ENCODE peak calls at places on chromosome 22, in five cellular contexts. One of them, this sample, is unnamed.

GRCh38 chr22:20819471-20819870 is 39.1 kb downstream of the PI4KA start:
- DNase-seq in body of pancreas: no peak
- DNase-seq in spleen: no peak
- DNase-seq in thoracic aorta: no peak
- DNase-seq in lower lobe of right lung: no peak
- DNase-seq in this sample: no peak

GRCh38 chr22:50526849-50527801 is 1.7 kb upstream of the SCO2 start:
- DNase-seq in lower lobe of right lung: peak; percentile 85
- DNase-seq in body of pancreas: peak; percentile 65
- DNase-seq in spleen: peak; percentile 91
- DNase-seq in thoracic aorta: no peak
- DNase-seq in this sample: peak; percentile 84

GRCh38 chr22:35315855-35316745 is 16.4 kb downstream of the TOM1 start:
- DNase-seq in spleen: peak; percentile 64
- DNase-seq in thoracic aorta: no peak
- DNase-seq in lower lobe of right lung: no peak
- DNase-seq in body of pancreas: no peak
- DNase-seq in this sample: no peak

GRCh38 chr22:40189979-40190378 is 12.3 kb downstream of the TNRC6B start:
- DNase-seq in thoracic aorta: no peak
- DNase-seq in spleen: no peak
- DNase-seq in body of pancreas: no peak
- DNase-seq in lower lobe of right lung: no peak
- DNase-seq in this sample: no peak

GRCh38 chr22:22770881-22771280 is 116.7 kb upstream of the IGLL5 start:
- DNase-seq in spleen: no peak
- DNase-seq in lower lobe of right lung: no peak
- DNase-seq in body of pancreas: no peak
- DNase-seq in thoracic aorta: no peak
- DNase-seq in this sample: no peak

GRCh38 chr22:45983797-45984196 is 6.8 kb upstream of the WNT7B start:
- DNase-seq in lower lobe of right lung: no peak
- DNase-seq in thoracic aorta: no peak
- DNase-seq in body of pancreas: no peak
- DNase-seq in spleen: no peak
- DNase-seq in this sample: no peak

GRCh38 chr22:48953830-48954229 is 873.8 kb downstream of the BRD1 start:
- DNase-seq in lower lobe of right lung: no peak
- DNase-seq in spleen: peak; percentile 37
- DNase-seq in thoracic aorta: no peak
- DNase-seq in body of pancreas: no peak
- DNase-seq in this sample: no peak

GRCh38 chr22:42303304-42304020 is 33.0 kb upstream of the TCF20 start:
- DNase-seq in spleen: no peak
- DNase-seq in body of pancreas: no peak
- DNase-seq in thoracic aorta: no peak
- DNase-seq in lower lobe of right lung: no peak
- DNase-seq in this sample: peak; percentile 35

GRCh38 chr22:28032896-28033295 is 113.8 kb upstream of the PITPNB start:
- DNase-seq in thoracic aorta: no peak
- DNase-seq in body of pancreas: no peak
- DNase-seq in spleen: no peak
- DNase-seq in lower lobe of right lung: no peak
- DNase-seq in this sample: no peak

GRCh38 chr22:33188316-33188715 is 130.1 kb upstream of the SYN3 start:
- DNase-seq in spleen: no peak
- DNase-seq in thoracic aorta: no peak
- DNase-seq in body of pancreas: no peak
- DNase-seq in lower lobe of right lung: no peak
- DNase-seq in this sample: no peak

GRCh38 chr22:49925525-49926128 is 7.2 kb downstream of the CRELD2 start:
- DNase-seq in lower lobe of right lung: no peak
- DNase-seq in spleen: peak; percentile 90
- DNase-seq in body of pancreas: no peak
- DNase-seq in thoracic aorta: no peak
- DNase-seq in this sample: no peak

GRCh38 chr22:42562684-42563083 is 8.9 kb downstream of the SERHL2 start:
- DNase-seq in thoracic aorta: no peak
- DNase-seq in body of pancreas: no peak
- DNase-seq in lower lobe of right lung: no peak
- DNase-seq in spleen: no peak
- DNase-seq in this sample: peak; percentile 61

GRCh38 chr22:18973264-18974031 is 37.4 kb upstream of the PRODH start:
- DNase-seq in thoracic aorta: no peak
- DNase-seq in spleen: no peak
- DNase-seq in lower lobe of right lung: no peak
- DNase-seq in body of pancreas: peak; percentile 46
- DNase-seq in this sample: no peak

GRCh38 chr22:46008836-46009596 is 32.1 kb upstream of the WNT7B start:
- DNase-seq in spleen: peak; percentile 51
- DNase-seq in lower lobe of right lung: peak; percentile 30
- DNase-seq in thoracic aorta: no peak
- DNase-seq in body of pancreas: no peak
- DNase-seq in this sample: no peak

GRCh38 chr22:25148149-25148691 is 51.4 kb upstream of the CRYBB3 start:
- DNase-seq in thoracic aorta: no peak
- DNase-seq in body of pancreas: peak; percentile 39
- DNase-seq in lower lobe of right lung: no peak
- DNase-seq in spleen: no peak
- DNase-seq in this sample: no peak

GRCh38 chr22:39994566-39995345 is at the start of gene FAM83F:
- DNase-seq in body of pancreas: peak; percentile 69
- DNase-seq in spleen: peak; percentile 77
- DNase-seq in lower lobe of right lung: peak; percentile 58
- DNase-seq in thoracic aorta: no peak
- DNase-seq in this sample: no peak

GRCh38 chr22:42202669-42203068 is 67.8 kb downstream of the TCF20 start:
- DNase-seq in thoracic aorta: no peak
- DNase-seq in lower lobe of right lung: no peak
- DNase-seq in body of pancreas: no peak
- DNase-seq in spleen: no peak
- DNase-seq in this sample: no peak

GRCh38 chr22:25908755-25909154 is 166.8 kb downstream of the MYO18B start:
- DNase-seq in spleen: no peak
- DNase-seq in lower lobe of right lung: no peak
- DNase-seq in body of pancreas: no peak
- DNase-seq in thoracic aorta: no peak
- DNase-seq in this sample: no peak

GRCh38 chr22:34855471-34855870 is 210.5 kb upstream of the ISX start:
- DNase-seq in lower lobe of right lung: no peak
- DNase-seq in body of pancreas: no peak
- DNase-seq in thoracic aorta: no peak
- DNase-seq in spleen: no peak
- DNase-seq in this sample: no peak

GRCh38 chr22:45945621-45946020 is 31.3 kb downstream of the WNT7B start:
- DNase-seq in thoracic aorta: no peak
- DNase-seq in spleen: no peak
- DNase-seq in lower lobe of right lung: no peak
- DNase-seq in body of pancreas: no peak
- DNase-seq in this sample: peak; percentile 73

GRCh38 chr22:45632791-45633515 is 38.7 kb upstream of the ATXN10 start:
- DNase-seq in body of pancreas: peak; percentile 30
- DNase-seq in lower lobe of right lung: no peak
- DNase-seq in spleen: no peak
- DNase-seq in thoracic aorta: no peak
- DNase-seq in this sample: no peak

GRCh38 chr22:24414523-24414922 is 12.9 kb upstream of the ADORA2A start:
- DNase-seq in body of pancreas: no peak
- DNase-seq in spleen: peak; percentile 64
- DNase-seq in thoracic aorta: no peak
- DNase-seq in lower lobe of right lung: no peak
- DNase-seq in this sample: no peak

DNA sequence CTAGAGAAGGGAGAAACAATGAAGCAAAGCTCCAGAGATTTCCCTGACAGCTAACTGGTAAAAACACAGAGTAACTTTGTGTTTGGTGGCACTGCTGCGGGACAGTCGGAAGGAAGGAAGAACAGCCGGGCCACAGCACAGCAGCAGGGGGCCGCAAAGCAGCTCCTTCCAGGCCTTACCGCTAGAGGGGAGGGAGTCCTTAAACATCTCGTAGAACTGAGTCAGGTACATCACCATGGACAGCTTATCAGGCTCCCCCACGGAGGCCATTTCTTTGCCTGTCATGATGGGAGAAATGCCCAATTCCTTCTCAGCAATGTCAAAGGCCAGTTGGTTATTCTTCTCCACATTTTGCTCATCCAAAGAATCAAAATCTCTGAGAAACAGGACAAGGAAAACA is 114.6 kb upstream of the BID start:
- DNase-seq in body of pancreas: no peak
- DNase-seq in thoracic aorta: no peak
- DNase-seq in lower lobe of right lung: no peak
- DNase-seq in spleen: no peak
- DNase-seq in this sample: no peak
- TF ChIP-seq CTCF in body of pancreas: no peak
- TF ChIP-seq CTCF in thoracic aorta: no peak
- TF ChIP-seq CTCF in lower lobe of right lung: no peak
- TF ChIP-seq CTCF in spleen: no peak
- TF ChIP-seq CTCF in this sample: no peak

GRCh38 chr22:30575011-30575671 is 676 bp upstream of the GAL3ST1 start:
- DNase-seq in body of pancreas: peak; percentile 79
- DNase-seq in spleen: no peak
- DNase-seq in thoracic aorta: peak; percentile 25
- DNase-seq in lower lobe of right lung: no peak
- DNase-seq in this sample: peak; percentile 33

GRCh38 chr22:30574095-30574981 is at the start of gene GAL3ST1:
- DNase-seq in body of pancreas: peak; percentile 72
- DNase-seq in lower lobe of right lung: no peak
- DNase-seq in thoracic aorta: no peak
- DNase-seq in spleen: no peak
- DNase-seq in this sample: peak; percentile 35

GRCh38 chr22:30578481-30578880 is 4.0 kb upstream of the GAL3ST1 start:
- DNase-seq in thoracic aorta: no peak
- DNase-seq in body of pancreas: no peak
- DNase-seq in lower lobe of right lung: no peak
- DNase-seq in spleen: no peak
- DNase-seq in this sample: no peak

GRCh38 chr22:30573594-30574094 is 821 bp downstream of the GAL3ST1 start:
- DNase-seq in lower lobe of right lung: no peak
- DNase-seq in spleen: no peak
- DNase-seq in thoracic aorta: no peak
- DNase-seq in body of pancreas: peak; percentile 46
- DNase-seq in this sample: no peak

GRCh38 chr22:30575859-30576258 is 1.4 kb upstream of the GAL3ST1 start:
- DNase-seq in spleen: no peak
- DNase-seq in thoracic aorta: no peak
- DNase-seq in lower lobe of right lung: no peak
- DNase-seq in body of pancreas: peak; percentile 63
- DNase-seq in this sample: no peak
- H3K4me3 ChIP-seq in spleen: no peak overlapping the region
- H3K4me3 ChIP-seq in thoracic aorta: peak overlapping the region; percentile 69
- H3K4me3 ChIP-seq in lower lobe of right lung: no peak overlapping the region
- H3K4me3 ChIP-seq in body of pancreas: no peak overlapping the region
- H3K4me3 ChIP-seq in this sample: no peak overlapping the region

GRCh38 chr22:44097263-44098020 is 73.3 kb downstream of the PARVB start:
- DNase-seq in body of pancreas: no peak
- DNase-seq in spleen: peak; percentile 60
- DNase-seq in thoracic aorta: no peak
- DNase-seq in lower lobe of right lung: peak; percentile 26
- DNase-seq in this sample: no peak
- H3K27ac ChIP-seq in body of pancreas: no peak overlapping the region
- H3K27ac ChIP-seq in spleen: no peak overlapping the region
- H3K27ac ChIP-seq in thoracic aorta: no peak overlapping the region
- H3K27ac ChIP-seq in lower lobe of right lung: no peak overlapping the region
- H3K27ac ChIP-seq in this sample: no peak overlapping the region

DNA sequence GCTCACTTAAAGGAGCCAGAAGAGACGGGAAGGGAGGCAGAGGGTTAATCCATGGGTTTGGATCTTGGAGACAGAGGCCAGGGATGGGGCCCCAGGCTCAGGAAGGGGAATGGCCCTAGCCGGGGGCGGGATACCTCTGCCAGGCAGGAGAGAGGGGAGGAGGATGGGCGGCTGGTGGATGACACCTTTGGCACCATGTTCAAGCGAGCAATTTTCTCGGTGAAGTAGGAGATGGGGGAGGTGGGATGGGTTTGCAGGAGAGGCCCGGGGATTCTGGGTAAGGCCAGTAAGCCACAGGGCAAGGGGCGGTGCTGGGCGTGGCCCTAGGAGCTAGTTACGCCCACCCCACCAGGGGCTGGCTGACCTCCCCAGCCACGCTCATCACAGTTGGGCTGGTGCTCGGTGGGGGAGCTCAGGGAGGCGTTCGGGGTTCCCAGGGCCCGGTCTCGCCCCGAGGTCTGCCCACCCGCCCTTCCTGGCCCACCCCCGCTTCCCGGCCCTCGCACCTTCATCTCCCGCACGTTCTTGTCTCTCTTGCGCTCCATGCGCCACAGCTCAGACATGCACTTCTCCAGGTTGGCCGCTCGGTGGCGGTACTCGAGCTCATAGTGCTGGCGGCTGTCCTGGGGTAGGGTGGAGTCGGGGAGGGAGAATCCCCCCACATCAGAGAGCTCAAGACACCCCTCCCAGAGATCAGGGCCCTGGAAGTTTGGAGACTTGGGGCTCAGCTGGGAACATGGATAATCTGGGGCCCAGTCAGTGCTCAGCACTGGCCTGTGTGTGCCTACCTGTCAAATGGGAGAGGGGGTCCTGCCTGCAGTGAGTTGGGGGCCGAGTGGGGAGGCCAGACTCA is 12.7 kb downstream of the BAIAP2L2 start:
- DNase-seq in lower lobe of right lung: peak; percentile 43
- DNase-seq in spleen: no peak
- DNase-seq in body of pancreas: no peak
- DNase-seq in thoracic aorta: no peak
- DNase-seq in this sample: no peak
- TF ChIP-seq CTCF in lower lobe of right lung: peak; percentile 16
- TF ChIP-seq CTCF in spleen: no peak
- TF ChIP-seq CTCF in body of pancreas: no peak
- TF ChIP-seq CTCF in thoracic aorta: peak; percentile 20
- TF ChIP-seq CTCF in this sample: peak; percentile 13